ENCODE peak calls at places on chromosomes 7 and 10, in seven cellular contexts. One of them, this sample, is unnamed.

GRCh38 chr10:14605231-14605925 is 169.3 kb downstream of the FAM107B start:
- DNase-seq in left cardiac atrium: no peak
- DNase-seq in BE2C: no peak
- DNase-seq in foreskin fibroblast: no peak
- DNase-seq in progenitor cell of endocrine pancreas: no peak
- DNase-seq in HT1080: peak
- DNase-seq in T-helper 22 cell: no peak
- DNase-seq in this sample: peak

GRCh38 chr7:114988755-114989154 is 66.9 kb downstream of the MDFIC start:
- DNase-seq in BE2C: no peak
- DNase-seq in left cardiac atrium: peak
- DNase-seq in foreskin fibroblast: peak
- DNase-seq in HT1080: peak
- DNase-seq in progenitor cell of endocrine pancreas: no peak
- DNase-seq in T-helper 22 cell: no peak
- DNase-seq in this sample: no peak

GRCh38 chr7:151209588-151209987 is 700 bp downstream of the H2BK1 start:
- DNase-seq in progenitor cell of endocrine pancreas: no peak
- DNase-seq in foreskin fibroblast: no peak
- DNase-seq in HT1080: no peak
- DNase-seq in T-helper 22 cell: no peak
- DNase-seq in BE2C: no peak
- DNase-seq in left cardiac atrium: no peak
- DNase-seq in this sample: no peak

GRCh38 chr10:91597397-91597881 is 35.4 kb downstream of the PPP1R3C start:
- DNase-seq in T-helper 22 cell: no peak
- DNase-seq in BE2C: peak
- DNase-seq in progenitor cell of endocrine pancreas: no peak
- DNase-seq in HT1080: peak
- DNase-seq in left cardiac atrium: no peak
- DNase-seq in foreskin fibroblast: no peak
- DNase-seq in this sample: no peak

GRCh38 chr10:77090381-77091356 is 546.9 kb downstream of the KCNMA1 start:
- DNase-seq in left cardiac atrium: no peak
- DNase-seq in T-helper 22 cell: no peak
- DNase-seq in HT1080: no peak
- DNase-seq in BE2C: peak
- DNase-seq in foreskin fibroblast: no peak
- DNase-seq in progenitor cell of endocrine pancreas: no peak
- DNase-seq in this sample: no peak

GRCh38 chr7:70598976-70599375 is 533.0 kb upstream of the GALNT17 start:
- DNase-seq in foreskin fibroblast: no peak
- DNase-seq in BE2C: no peak
- DNase-seq in HT1080: peak
- DNase-seq in left cardiac atrium: no peak
- DNase-seq in progenitor cell of endocrine pancreas: no peak
- DNase-seq in T-helper 22 cell: no peak
- DNase-seq in this sample: no peak

GRCh38 chr10:113230018-113230610 is 280.1 kb downstream of the TCF7L2 start:
- DNase-seq in progenitor cell of endocrine pancreas: no peak
- DNase-seq in foreskin fibroblast: no peak
- DNase-seq in left cardiac atrium: no peak
- DNase-seq in BE2C: no peak
- DNase-seq in T-helper 22 cell: no peak
- DNase-seq in HT1080: no peak
- DNase-seq in this sample: no peak

GRCh38 chr10:103885617-103886016 is 30.2 kb upstream of the SH3PXD2A start:
- DNase-seq in foreskin fibroblast: no peak
- DNase-seq in HT1080: no peak
- DNase-seq in BE2C: no peak
- DNase-seq in left cardiac atrium: no peak
- DNase-seq in T-helper 22 cell: no peak
- DNase-seq in progenitor cell of endocrine pancreas: no peak
- DNase-seq in this sample: no peak

GRCh38 chr7:19982841-19983835 is 209.7 kb upstream of the TMEM196 start:
- DNase-seq in BE2C: peak
- DNase-seq in HT1080: peak
- DNase-seq in foreskin fibroblast: peak
- DNase-seq in left cardiac atrium: peak
- DNase-seq in T-helper 22 cell: no peak
- DNase-seq in progenitor cell of endocrine pancreas: no peak
- DNase-seq in this sample: no peak

GRCh38 chr7:105298004-105298403 is 90.7 kb downstream of the SRPK2 start:
- DNase-seq in foreskin fibroblast: no peak
- DNase-seq in BE2C: no peak
- DNase-seq in progenitor cell of endocrine pancreas: no peak
- DNase-seq in left cardiac atrium: no peak
- DNase-seq in T-helper 22 cell: no peak
- DNase-seq in HT1080: no peak
- DNase-seq in this sample: no peak

GRCh38 chr10:30488319-30488718 is 54.3 kb downstream of the MAP3K8 start:
- DNase-seq in T-helper 22 cell: no peak
- DNase-seq in progenitor cell of endocrine pancreas: no peak
- DNase-seq in left cardiac atrium: no peak
- DNase-seq in BE2C: no peak
- DNase-seq in HT1080: no peak
- DNase-seq in foreskin fibroblast: no peak
- DNase-seq in this sample: peak

GRCh38 chr10:74078037-74078436 is 72.6 kb downstream of the AP3M1 start:
- DNase-seq in progenitor cell of endocrine pancreas: no peak
- DNase-seq in HT1080: peak
- DNase-seq in foreskin fibroblast: no peak
- DNase-seq in T-helper 22 cell: no peak
- DNase-seq in left cardiac atrium: no peak
- DNase-seq in BE2C: no peak
- DNase-seq in this sample: peak

GRCh38 chr7:102119213-102119651 is 167.4 kb upstream of the SH2B2 start:
- DNase-seq in progenitor cell of endocrine pancreas: no peak
- DNase-seq in BE2C: peak
- DNase-seq in foreskin fibroblast: no peak
- DNase-seq in T-helper 22 cell: no peak
- DNase-seq in HT1080: no peak
- DNase-seq in left cardiac atrium: no peak
- DNase-seq in this sample: no peak